ENCODE peak calls at places on chromosomes 2 and 18, in seven cellular contexts. One of them, this sample, is unnamed.

GRCh38 chr2:75896779-75897366 is 186.2 kb upstream of the GCFC2 start:
- DNase-seq in H9: peak; percentile 82
- DNase-seq in IMR-90: no peak
- DNase-seq in H1: peak; percentile 39
- DNase-seq in mesenchymal stem cell: peak; percentile 7
- DNase-seq in trophoblast cell: peak; percentile 60
- DNase-seq in neuronal stem cell: peak; percentile 51
- DNase-seq in this sample: peak; percentile 91

GRCh38 chr2:64615844-64616536 is 37.7 kb downstream of the SERTAD2 start:
- DNase-seq in IMR-90: no peak
- DNase-seq in H9: no peak
- DNase-seq in neuronal stem cell: no peak
- DNase-seq in trophoblast cell: no peak
- DNase-seq in H1: no peak
- DNase-seq in mesenchymal stem cell: no peak
- DNase-seq in this sample: no peak

GRCh38 chr2:26184555-26185303 is 11.8 kb downstream of the GAREM2 start:
- DNase-seq in H9: peak; percentile 74
- DNase-seq in IMR-90: peak; percentile 78
- DNase-seq in neuronal stem cell: peak; percentile 69
- DNase-seq in mesenchymal stem cell: peak; percentile 78
- DNase-seq in trophoblast cell: peak; percentile 80
- DNase-seq in H1: peak; percentile 46
- DNase-seq in this sample: peak; percentile 85

GRCh38 chr2:203442463-203442862 is 92.6 kb downstream of the RAPH1 start:
- DNase-seq in IMR-90: no peak
- DNase-seq in H9: no peak
- DNase-seq in neuronal stem cell: no peak
- DNase-seq in trophoblast cell: no peak
- DNase-seq in H1: no peak
- DNase-seq in mesenchymal stem cell: no peak
- DNase-seq in this sample: no peak

GRCh38 chr2:237966250-237966564 is 607 bp upstream of the UBE2F start:
- DNase-seq in mesenchymal stem cell: no peak
- DNase-seq in H1: no peak
- DNase-seq in trophoblast cell: no peak
- DNase-seq in IMR-90: no peak
- DNase-seq in H9: no peak
- DNase-seq in neuronal stem cell: no peak
- DNase-seq in this sample: no peak

GRCh38 chr2:134721596-134721995 is 2.8 kb upstream of the TMEM163 start:
- DNase-seq in mesenchymal stem cell: no peak
- DNase-seq in trophoblast cell: no peak
- DNase-seq in neuronal stem cell: no peak
- DNase-seq in H1: no peak
- DNase-seq in H9: no peak
- DNase-seq in IMR-90: no peak
- DNase-seq in this sample: no peak

GRCh38 chr2:109164739-109165221 is 35.8 kb downstream of the SH3RF3 start:
- DNase-seq in IMR-90: peak; percentile 78
- DNase-seq in neuronal stem cell: no peak
- DNase-seq in H9: no peak
- DNase-seq in mesenchymal stem cell: peak; percentile 80
- DNase-seq in H1: no peak
- DNase-seq in trophoblast cell: no peak
- DNase-seq in this sample: no peak

GRCh38 chr2:29223851-29224692 is 108.9 kb downstream of the CLIP4 start:
- DNase-seq in mesenchymal stem cell: peak; percentile 62
- DNase-seq in H1: no peak
- DNase-seq in neuronal stem cell: no peak
- DNase-seq in trophoblast cell: peak; percentile 33
- DNase-seq in H9: no peak
- DNase-seq in IMR-90: peak; percentile 55
- DNase-seq in this sample: no peak

GRCh38 chr2:71129114-71129890 is 727 bp downstream of the MCEE start:
- DNase-seq in neuronal stem cell: no peak
- DNase-seq in trophoblast cell: peak; percentile 56
- DNase-seq in H9: no peak
- DNase-seq in mesenchymal stem cell: peak; percentile 23
- DNase-seq in H1: no peak
- DNase-seq in IMR-90: peak; percentile 5
- DNase-seq in this sample: peak; percentile 22

GRCh38 chr18:51278045-51278649 is 80.7 kb upstream of the MEX3C start:
- DNase-seq in neuronal stem cell: peak; percentile 67
- DNase-seq in trophoblast cell: peak; percentile 77
- DNase-seq in mesenchymal stem cell: peak; percentile 15
- DNase-seq in H1: peak; percentile 27
- DNase-seq in IMR-90: no peak
- DNase-seq in H9: peak; percentile 74
- DNase-seq in this sample: peak; percentile 72

GRCh38 chr2:3406501-3406900 is 27.0 kb downstream of the TRAPPC12 start:
- DNase-seq in trophoblast cell: no peak
- DNase-seq in mesenchymal stem cell: no peak
- DNase-seq in H1: no peak
- DNase-seq in IMR-90: no peak
- DNase-seq in H9: no peak
- DNase-seq in neuronal stem cell: no peak
- DNase-seq in this sample: no peak

GRCh38 chr2:171360905-171361304 is 72.9 kb downstream of the METTL8 start:
- DNase-seq in IMR-90: no peak
- DNase-seq in neuronal stem cell: no peak
- DNase-seq in H1: no peak
- DNase-seq in H9: no peak
- DNase-seq in trophoblast cell: no peak
- DNase-seq in mesenchymal stem cell: no peak
- DNase-seq in this sample: no peak

GRCh38 chr18:79217979-79218604 is 148.9 kb downstream of the ATP9B start:
- DNase-seq in H9: no peak
- DNase-seq in mesenchymal stem cell: no peak
- DNase-seq in H1: no peak
- DNase-seq in trophoblast cell: no peak
- DNase-seq in IMR-90: no peak
- DNase-seq in neuronal stem cell: no peak
- DNase-seq in this sample: no peak

GRCh38 chr2:33018271-33018670 is 71.5 kb downstream of the LTBP1 start:
- DNase-seq in neuronal stem cell: no peak
- DNase-seq in trophoblast cell: peak; percentile 53
- DNase-seq in H1: no peak
- DNase-seq in IMR-90: no peak
- DNase-seq in mesenchymal stem cell: peak; percentile 7
- DNase-seq in H9: no peak
- DNase-seq in this sample: peak; percentile 83

GRCh38 chr2:241011751-241012510 is 13.5 kb downstream of the SNED1 start:
- DNase-seq in neuronal stem cell: no peak
- DNase-seq in H9: peak; percentile 20
- DNase-seq in H1: no peak
- DNase-seq in IMR-90: no peak
- DNase-seq in trophoblast cell: no peak
- DNase-seq in mesenchymal stem cell: no peak
- DNase-seq in this sample: no peak

GRCh38 chr2:233814063-233814435 is 35.9 kb downstream of the MROH2A start:
- DNase-seq in mesenchymal stem cell: no peak
- DNase-seq in H9: peak; percentile 34
- DNase-seq in neuronal stem cell: no peak
- DNase-seq in trophoblast cell: peak; percentile 3
- DNase-seq in IMR-90: peak; percentile 5
- DNase-seq in H1: no peak
- DNase-seq in this sample: peak; percentile 33

GRCh38 chr2:25258814-25259743 is 82.6 kb downstream of the DNMT3A start:
- DNase-seq in mesenchymal stem cell: no peak
- DNase-seq in trophoblast cell: no peak
- DNase-seq in H9: no peak
- DNase-seq in neuronal stem cell: no peak
- DNase-seq in IMR-90: no peak
- DNase-seq in H1: no peak
- DNase-seq in this sample: no peak

GRCh38 chr2:54100772-54101171 is 14.6 kb upstream of the ACYP2 start:
- DNase-seq in IMR-90: no peak
- DNase-seq in H1: no peak
- DNase-seq in neuronal stem cell: no peak
- DNase-seq in trophoblast cell: no peak
- DNase-seq in H9: no peak
- DNase-seq in mesenchymal stem cell: no peak
- DNase-seq in this sample: no peak

GRCh38 chr2:13745324-13745723 is 887.2 kb upstream of the LRATD1 start:
- DNase-seq in H9: peak; percentile 77
- DNase-seq in mesenchymal stem cell: no peak
- DNase-seq in trophoblast cell: no peak
- DNase-seq in H1: no peak
- DNase-seq in IMR-90: no peak
- DNase-seq in neuronal stem cell: no peak
- DNase-seq in this sample: peak; percentile 69

GRCh38 chr2:232511336-232511863 is 8.8 kb upstream of the PRSS56 start:
- DNase-seq in trophoblast cell: no peak
- DNase-seq in IMR-90: no peak
- DNase-seq in neuronal stem cell: no peak
- DNase-seq in H9: no peak
- DNase-seq in mesenchymal stem cell: no peak
- DNase-seq in H1: no peak
- DNase-seq in this sample: no peak

GRCh38 chr2:239465017-239466001 is 64.5 kb upstream of the HDAC4 start:
- DNase-seq in mesenchymal stem cell: no peak
- DNase-seq in neuronal stem cell: no peak
- DNase-seq in H1: no peak
- DNase-seq in H9: peak; percentile 23
- DNase-seq in trophoblast cell: peak; percentile 62
- DNase-seq in IMR-90: no peak
- DNase-seq in this sample: no peak

GRCh38 chr2:118050386-118050785 is 36.5 kb upstream of the CCDC93 start:
- DNase-seq in IMR-90: no peak
- DNase-seq in mesenchymal stem cell: peak; percentile 31
- DNase-seq in trophoblast cell: no peak
- DNase-seq in neuronal stem cell: no peak
- DNase-seq in H9: no peak
- DNase-seq in H1: no peak
- DNase-seq in this sample: no peak

GRCh38 chr2:182713611-182714010 is 2.4 kb upstream of the DNAJC10 start:
- DNase-seq in neuronal stem cell: no peak
- DNase-seq in trophoblast cell: peak; percentile 4
- DNase-seq in H9: no peak
- DNase-seq in mesenchymal stem cell: no peak
- DNase-seq in H1: no peak
- DNase-seq in IMR-90: no peak
- DNase-seq in this sample: peak; percentile 40

GRCh38 chr2:126776255-126776654 is 120.3 kb downstream of the GYPC start:
- DNase-seq in IMR-90: no peak
- DNase-seq in neuronal stem cell: no peak
- DNase-seq in trophoblast cell: no peak
- DNase-seq in H9: no peak
- DNase-seq in H1: no peak
- DNase-seq in mesenchymal stem cell: peak; percentile 1
- DNase-seq in this sample: no peak

GRCh38 chr2:96100893-96101304 is 15.5 kb downstream of the ADRA2B start:
- DNase-seq in mesenchymal stem cell: no peak
- DNase-seq in H1: no peak
- DNase-seq in IMR-90: no peak
- DNase-seq in H9: no peak
- DNase-seq in neuronal stem cell: no peak
- DNase-seq in trophoblast cell: no peak
- DNase-seq in this sample: no peak

GRCh38 chr2:109702250-109702985 is 88.3 kb downstream of the SOWAHC start:
- DNase-seq in neuronal stem cell: no peak
- DNase-seq in H1: no peak
- DNase-seq in H9: no peak
- DNase-seq in IMR-90: peak; percentile 63
- DNase-seq in mesenchymal stem cell: peak; percentile 62
- DNase-seq in trophoblast cell: no peak
- DNase-seq in this sample: no peak

GRCh38 chr2:53452957-53453748 is 314.5 kb upstream of the CHAC2 start:
- DNase-seq in H9: no peak
- DNase-seq in mesenchymal stem cell: no peak
- DNase-seq in neuronal stem cell: no peak
- DNase-seq in IMR-90: no peak
- DNase-seq in H1: no peak
- DNase-seq in trophoblast cell: peak; percentile 76
- DNase-seq in this sample: no peak

GRCh38 chr2:120236791-120237190 is 13.6 kb upstream of the TMEM185B start:
- DNase-seq in IMR-90: no peak
- DNase-seq in neuronal stem cell: no peak
- DNase-seq in mesenchymal stem cell: no peak
- DNase-seq in H9: no peak
- DNase-seq in trophoblast cell: no peak
- DNase-seq in H1: no peak
- DNase-seq in this sample: no peak
- H3K4me2 ChIP-seq in IMR-90: no peak overlapping the region
- H3K4me2 ChIP-seq in neuronal stem cell: no peak overlapping the region
- H3K4me2 ChIP-seq in mesenchymal stem cell: no peak overlapping the region
- H3K4me2 ChIP-seq in H9: no peak overlapping the region
- H3K4me2 ChIP-seq in trophoblast cell: no peak overlapping the region
- H3K4me2 ChIP-seq in H1: no peak overlapping the region
- H3K4me2 ChIP-seq in this sample: no peak overlapping the region

DNA sequence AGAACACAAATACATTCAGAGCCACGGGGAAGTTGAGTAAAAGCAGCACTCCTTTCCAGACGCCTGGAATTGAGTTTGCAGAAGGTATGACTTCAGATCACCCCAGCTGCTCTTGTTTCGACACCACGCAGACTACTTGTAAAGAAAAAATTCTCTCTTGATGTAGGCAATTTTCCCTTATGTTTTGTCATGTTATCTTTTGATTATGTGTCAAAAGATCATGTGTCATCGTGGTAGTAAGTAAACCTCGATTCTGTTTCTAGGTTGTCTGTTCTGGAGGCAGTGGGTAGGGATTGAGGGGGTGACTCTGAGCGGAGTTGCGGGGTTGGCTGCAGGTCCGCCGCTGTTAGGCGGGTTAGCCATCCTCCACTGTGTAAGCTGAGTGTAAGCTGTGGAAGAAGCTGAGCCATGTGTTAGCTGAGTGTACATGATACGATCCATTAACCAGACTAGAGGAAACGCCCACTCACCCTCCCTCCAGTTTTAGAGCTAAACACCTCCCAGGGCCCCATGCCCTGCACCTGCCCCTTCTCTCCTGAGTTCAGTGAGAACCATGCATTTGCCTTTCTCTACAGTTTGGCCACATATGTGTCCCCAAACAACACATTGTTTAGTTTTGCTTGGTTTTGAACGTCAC is 181.8 kb downstream of the SNTG2 start:
- DNase-seq in H1: no peak
- DNase-seq in H9: no peak
- DNase-seq in neuronal stem cell: no peak
- DNase-seq in mesenchymal stem cell: no peak
- DNase-seq in trophoblast cell: no peak
- DNase-seq in IMR-90: no peak
- DNase-seq in this sample: no peak
- H3K18ac ChIP-seq in H1: no peak overlapping the region
- H3K18ac ChIP-seq in H9: no peak overlapping the region
- H3K18ac ChIP-seq in neuronal stem cell: no peak overlapping the region
- H3K18ac ChIP-seq in mesenchymal stem cell: no peak overlapping the region
- H3K18ac ChIP-seq in trophoblast cell: no peak overlapping the region
- H3K18ac ChIP-seq in IMR-90: no peak overlapping the region
- H3K18ac ChIP-seq in this sample: no peak overlapping the region

GRCh38 chr2:37652199-37652640 is 19.2 kb downstream of the CDC42EP3 start:
- DNase-seq in trophoblast cell: peak; percentile 66
- DNase-seq in neuronal stem cell: no peak
- DNase-seq in IMR-90: peak; percentile 97
- DNase-seq in H1: no peak
- DNase-seq in H9: no peak
- DNase-seq in mesenchymal stem cell: peak; percentile 82
- DNase-seq in this sample: peak; percentile 53
- H3K4me1 ChIP-seq in trophoblast cell: peaks cover 29% of the 10 kb centered on the region
- H3K4me1 ChIP-seq in neuronal stem cell: peaks cover 19% of the 10 kb centered on the region
- H3K4me1 ChIP-seq in IMR-90: peaks cover 54% of the 10 kb centered on the region
- H3K4me1 ChIP-seq in H1: peaks cover 37% of the 10 kb centered on the region
- H3K4me1 ChIP-seq in H9: peaks cover 26% of the 10 kb centered on the region
- H3K4me1 ChIP-seq in mesenchymal stem cell: peaks cover 30% of the 10 kb centered on the region
- H3K4me1 ChIP-seq in this sample: peaks cover 30% of the 10 kb centered on the region

GRCh38 chr2:206305523-206306245 is 31.2 kb downstream of the ZDBF2 start:
- DNase-seq in H1: no peak
- DNase-seq in mesenchymal stem cell: no peak
- DNase-seq in IMR-90: no peak
- DNase-seq in trophoblast cell: no peak
- DNase-seq in H9: no peak
- DNase-seq in neuronal stem cell: no peak
- DNase-seq in this sample: no peak
- H3K4me2 ChIP-seq in H1: no peak overlapping the region
- H3K4me2 ChIP-seq in mesenchymal stem cell: no peak overlapping the region
- H3K4me2 ChIP-seq in IMR-90: no peak overlapping the region
- H3K4me2 ChIP-seq in trophoblast cell: no peak overlapping the region
- H3K4me2 ChIP-seq in H9: no peak overlapping the region
- H3K4me2 ChIP-seq in neuronal stem cell: no peak overlapping the region
- H3K4me2 ChIP-seq in this sample: no peak overlapping the region